ENCODE peak calls at places on chromosomes 7 and 10, in four cellular contexts. One of them, this sample, is unnamed.
A peak's percentile ranks its signal among the peaks of the same experiment; 100 is the strongest.

GRCh38 chr7:149887311-149887710 is 13.5 kb downstream of the ATP6V0E2 start:
- DNase-seq in mammary epithelial cell: no peak
- DNase-seq in MM.1S: no peak
- DNase-seq in fibroblast of lung: no peak
- DNase-seq in this sample: no peak

GRCh38 chr7:104627516-104627915 is 299.1 kb downstream of the LHFPL3 start:
- DNase-seq in mammary epithelial cell: peak; percentile 12
- DNase-seq in MM.1S: peak; percentile 47
- DNase-seq in fibroblast of lung: peak; percentile 2
- DNase-seq in this sample: no peak

GRCh38 chr7:45697576-45698136 is 123.5 kb downstream of the ADCY1 start:
- DNase-seq in mammary epithelial cell: peak; percentile 5
- DNase-seq in MM.1S: no peak
- DNase-seq in fibroblast of lung: peak; percentile 3
- DNase-seq in this sample: peak; percentile 6

GRCh38 chr7:148944935-148945934 is 61.1 kb upstream of the EZH2 start:
- DNase-seq in mammary epithelial cell: no peak
- DNase-seq in MM.1S: no peak
- DNase-seq in fibroblast of lung: peak; percentile 72
- DNase-seq in this sample: no peak

GRCh38 chr7:20651960-20652544 is 36.6 kb downstream of the ABCB5 start:
- DNase-seq in mammary epithelial cell: no peak
- DNase-seq in MM.1S: peak; percentile 23
- DNase-seq in fibroblast of lung: peak; percentile 32
- DNase-seq in this sample: no peak

GRCh38 chr7:149103424-149103823 is 12.9 kb upstream of the ZNF786 start:
- DNase-seq in mammary epithelial cell: no peak
- DNase-seq in MM.1S: no peak
- DNase-seq in fibroblast of lung: no peak
- DNase-seq in this sample: no peak

GRCh38 chr7:129989466-129989865 is 36.7 kb upstream of the UBE2H start:
- DNase-seq in mammary epithelial cell: peak; percentile 24
- DNase-seq in MM.1S: peak; percentile 82
- DNase-seq in fibroblast of lung: no peak
- DNase-seq in this sample: no peak

GRCh38 chr10:118216526-118217035 is 125.5 kb downstream of the FAM204A start:
- DNase-seq in mammary epithelial cell: no peak
- DNase-seq in MM.1S: no peak
- DNase-seq in fibroblast of lung: no peak
- DNase-seq in this sample: no peak

GRCh38 chr7:47581442-47581820 is 480 bp downstream of the TNS3 start:
- DNase-seq in mammary epithelial cell: no peak
- DNase-seq in MM.1S: peak; percentile 23
- DNase-seq in fibroblast of lung: no peak
- DNase-seq in this sample: peak; percentile 80

DNA sequence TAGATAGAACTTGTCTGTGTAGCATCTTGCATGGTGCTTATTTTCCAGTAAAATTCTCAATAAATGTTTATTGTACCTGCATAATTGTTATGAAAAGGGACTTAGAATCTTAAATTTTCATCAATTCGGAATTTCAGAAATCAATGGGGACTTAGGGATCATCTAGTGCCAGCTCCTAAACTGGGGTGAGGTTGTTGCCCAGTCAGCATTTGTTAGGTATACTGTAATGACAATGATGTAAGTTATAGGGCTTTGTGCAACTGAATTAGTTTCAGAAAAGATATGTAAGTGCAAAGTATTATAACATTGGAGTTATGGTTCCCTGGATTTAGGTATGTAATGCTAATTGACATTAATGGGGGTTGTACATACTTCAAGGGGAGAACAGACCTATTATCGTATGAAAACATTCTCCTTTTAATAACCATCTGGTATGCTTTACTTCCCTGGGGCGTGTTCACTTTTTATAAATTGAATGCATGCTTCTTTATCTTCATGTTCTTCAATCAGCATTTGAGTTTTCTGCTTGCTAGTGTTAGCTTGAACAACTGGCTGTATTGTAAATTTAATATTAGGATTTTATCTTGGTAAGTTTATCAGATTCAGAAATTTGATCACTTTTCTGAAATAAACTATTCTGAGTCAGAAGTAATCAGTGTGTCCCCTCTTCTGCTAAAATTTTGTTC is 270.3 kb downstream of the BBS9 start:
- DNase-seq in mammary epithelial cell: no peak
- DNase-seq in MM.1S: no peak
- DNase-seq in fibroblast of lung: no peak
- DNase-seq in this sample: no peak
- TF ChIP-seq CTCF in mammary epithelial cell: no peak
- TF ChIP-seq CTCF in MM.1S: no peak
- TF ChIP-seq CTCF in fibroblast of lung: no peak
- TF ChIP-seq CTCF in this sample: no peak

GRCh38 chr10:7408003-7408493 is 2.8 kb downstream of the SFMBT2 start:
- DNase-seq in mammary epithelial cell: no peak
- DNase-seq in MM.1S: no peak
- DNase-seq in fibroblast of lung: peak; percentile 71
- DNase-seq in this sample: peak; percentile 39
- H3K9ac ChIP-seq in mammary epithelial cell: no peak overlapping the region
- H3K9ac ChIP-seq in MM.1S: peak overlapping the region; percentile 83
- H3K9ac ChIP-seq in fibroblast of lung: peak overlapping the region; percentile 16
- H3K9ac ChIP-seq in this sample: peak overlapping the region; percentile 26

DNA sequence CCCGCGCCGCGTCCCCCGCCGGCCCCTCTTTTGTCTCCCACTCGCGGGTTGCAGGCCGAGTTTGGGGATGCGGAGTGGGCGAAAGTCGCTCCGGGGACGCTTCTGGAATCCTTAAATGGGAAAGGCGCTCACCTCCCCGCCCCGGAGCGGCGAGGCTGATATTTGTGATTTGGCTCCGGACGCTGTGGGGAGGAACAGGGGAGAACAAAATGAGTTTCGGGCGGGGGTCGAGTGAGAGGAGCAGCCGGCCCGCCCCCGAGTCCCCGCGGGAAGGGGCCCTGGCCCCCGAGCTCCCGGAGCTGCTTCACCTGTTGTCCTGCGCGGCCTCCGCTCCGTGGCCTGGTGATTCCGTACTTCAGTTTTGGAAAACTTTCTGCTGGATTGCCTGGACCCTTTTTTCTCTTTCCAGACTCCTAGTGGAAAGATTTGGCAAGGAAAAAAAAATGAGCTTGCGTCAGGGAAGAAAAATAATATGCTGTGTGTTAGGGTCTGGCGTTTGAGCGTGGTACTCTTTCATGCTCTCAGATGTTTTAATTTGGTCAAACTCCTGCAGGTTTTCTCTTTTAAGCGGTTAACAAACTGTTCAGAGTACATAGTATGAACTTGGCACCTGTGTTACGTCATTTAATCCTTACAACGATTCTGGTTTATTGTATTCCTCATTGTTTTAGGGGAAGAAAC is 831 bp downstream of the BMPR1A start:
- DNase-seq in mammary epithelial cell: peak; percentile 51
- DNase-seq in MM.1S: no peak
- DNase-seq in fibroblast of lung: peak; percentile 70
- DNase-seq in this sample: peak; percentile 49
- TF ChIP-seq CTCF in mammary epithelial cell: peak; percentile 16
- TF ChIP-seq CTCF in MM.1S: no peak
- TF ChIP-seq CTCF in fibroblast of lung: peak; percentile 29
- TF ChIP-seq CTCF in this sample: no peak

GRCh38 chr7:26193432-26194206 is 6.9 kb downstream of the HNRNPA2B1 start:
- DNase-seq in mammary epithelial cell: no peak
- DNase-seq in MM.1S: no peak
- DNase-seq in fibroblast of lung: no peak
- DNase-seq in this sample: no peak

GRCh38 chr7:26197153-26198115 is 3.1 kb downstream of the HNRNPA2B1 start:
- DNase-seq in mammary epithelial cell: no peak
- DNase-seq in MM.1S: no peak
- DNase-seq in fibroblast of lung: no peak
- DNase-seq in this sample: no peak

GRCh38 chr7:26195182-26195581 is 5.4 kb downstream of the HNRNPA2B1 start:
- DNase-seq in mammary epithelial cell: no peak
- DNase-seq in MM.1S: no peak
- DNase-seq in fibroblast of lung: no peak
- DNase-seq in this sample: no peak

GRCh38 chr7:26196305-26196704 is 4.2 kb downstream of the HNRNPA2B1 start:
- DNase-seq in mammary epithelial cell: no peak
- DNase-seq in MM.1S: no peak
- DNase-seq in fibroblast of lung: no peak
- DNase-seq in this sample: no peak

DNA sequence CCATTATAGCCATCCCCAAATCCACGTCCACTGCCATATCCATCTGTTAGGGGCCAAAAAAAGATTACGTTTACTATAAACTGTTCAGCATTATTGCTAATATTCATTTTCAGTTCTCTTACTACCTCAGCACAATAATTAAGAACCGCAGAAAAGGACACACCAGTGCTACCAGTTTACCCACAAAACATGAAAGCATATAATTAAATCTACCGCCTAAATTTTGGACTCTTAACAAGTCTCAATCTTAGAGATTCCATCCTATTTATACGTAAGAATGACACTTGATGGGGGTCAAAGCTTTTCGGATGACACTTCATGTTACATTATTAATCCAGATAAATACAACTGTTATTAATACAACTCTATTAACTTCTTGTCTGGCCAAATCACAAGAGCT is 4.7 kb downstream of the HNRNPA2B1 start:
- DNase-seq in mammary epithelial cell: no peak
- DNase-seq in MM.1S: no peak
- DNase-seq in fibroblast of lung: no peak
- DNase-seq in this sample: no peak
- H3K9ac ChIP-seq in mammary epithelial cell: no peak overlapping the region
- H3K9ac ChIP-seq in MM.1S: no peak overlapping the region
- H3K9ac ChIP-seq in fibroblast of lung: no peak overlapping the region
- H3K9ac ChIP-seq in this sample: no peak overlapping the region

GRCh38 chr10:103665439-103665838 is 171.9 kb downstream of the NEURL1 start:
- DNase-seq in mammary epithelial cell: peak; percentile 34
- DNase-seq in MM.1S: no peak
- DNase-seq in fibroblast of lung: no peak
- DNase-seq in this sample: no peak

GRCh38 chr10:103667390-103667789 is 173.9 kb downstream of the NEURL1 start:
- DNase-seq in mammary epithelial cell: no peak
- DNase-seq in MM.1S: no peak
- DNase-seq in fibroblast of lung: peak; percentile 79
- DNase-seq in this sample: no peak

GRCh38 chr10:103663802-103664201 is 170.3 kb downstream of the NEURL1 start:
- DNase-seq in mammary epithelial cell: no peak
- DNase-seq in MM.1S: no peak
- DNase-seq in fibroblast of lung: no peak
- DNase-seq in this sample: no peak

GRCh38 chr10:103666751-103667150 is 173.2 kb downstream of the NEURL1 start:
- DNase-seq in mammary epithelial cell: no peak
- DNase-seq in MM.1S: no peak
- DNase-seq in fibroblast of lung: no peak
- DNase-seq in this sample: no peak

DNA sequence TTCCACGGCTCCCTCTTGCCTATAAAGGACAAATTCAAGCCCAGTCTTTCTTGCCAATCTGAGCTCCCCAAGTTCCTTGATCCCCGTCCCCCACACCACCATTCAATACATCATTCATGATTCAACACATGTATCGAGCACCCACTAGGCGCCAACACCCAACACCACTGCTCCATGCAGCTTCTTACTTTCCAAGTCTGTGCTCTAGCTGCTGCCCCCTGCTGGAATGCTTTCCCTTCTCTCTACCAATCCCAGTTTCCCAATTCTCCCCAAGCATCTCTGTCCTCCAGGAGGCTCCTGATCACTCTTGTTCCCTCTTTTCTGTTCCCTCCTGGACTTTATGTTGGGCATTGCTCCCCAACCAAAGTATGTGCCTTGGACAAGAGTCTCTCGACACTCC is 172.6 kb downstream of the NEURL1 start:
- DNase-seq in mammary epithelial cell: no peak
- DNase-seq in MM.1S: no peak
- DNase-seq in fibroblast of lung: peak; percentile 44
- DNase-seq in this sample: peak; percentile 62
- TF ChIP-seq CTCF in mammary epithelial cell: peak; percentile 40
- TF ChIP-seq CTCF in MM.1S: peak; percentile 34
- TF ChIP-seq CTCF in fibroblast of lung: peak; percentile 56
- TF ChIP-seq CTCF in this sample: no peak

GRCh38 chr10:101841826-101842225 is 1.8 kb downstream of the KCNIP2 start:
- DNase-seq in mammary epithelial cell: no peak
- DNase-seq in MM.1S: no peak
- DNase-seq in fibroblast of lung: no peak
- DNase-seq in this sample: no peak

GRCh38 chr10:101840741-101841453 is 2.7 kb downstream of the KCNIP2 start:
- DNase-seq in mammary epithelial cell: peak; percentile 64
- DNase-seq in MM.1S: peak; percentile 83
- DNase-seq in fibroblast of lung: peak; percentile 83
- DNase-seq in this sample: peak; percentile 81

GRCh38 chr10:101845903-101846302 is 2.3 kb upstream of the KCNIP2 start:
- DNase-seq in mammary epithelial cell: no peak
- DNase-seq in MM.1S: no peak
- DNase-seq in fibroblast of lung: no peak
- DNase-seq in this sample: no peak

GRCh38 chr10:101840102-101840684 is 3.4 kb downstream of the KCNIP2 start:
- DNase-seq in mammary epithelial cell: peak; percentile 24
- DNase-seq in MM.1S: no peak
- DNase-seq in fibroblast of lung: peak; percentile 41
- DNase-seq in this sample: no peak

GRCh38 chr10:101843032-101843991 is at the start of gene KCNIP2:
- DNase-seq in mammary epithelial cell: no peak
- DNase-seq in MM.1S: no peak
- DNase-seq in fibroblast of lung: no peak
- DNase-seq in this sample: no peak
- H3K9ac ChIP-seq in mammary epithelial cell: no peak within 1 kb of the TSS
- H3K9ac ChIP-seq in MM.1S: no peak within 1 kb of the TSS
- H3K9ac ChIP-seq in fibroblast of lung: no peak within 1 kb of the TSS
- H3K9ac ChIP-seq in this sample: no peak within 1 kb of the TSS

GRCh38 chr10:79346388-79347225 is 662 bp upstream of the PPIF start:
- DNase-seq in mammary epithelial cell: no peak
- DNase-seq in MM.1S: no peak
- DNase-seq in fibroblast of lung: no peak
- DNase-seq in this sample: peak; percentile 21

GRCh38 chr10:79344502-79345195 is 2.6 kb upstream of the PPIF start:
- DNase-seq in mammary epithelial cell: no peak
- DNase-seq in MM.1S: peak; percentile 40
- DNase-seq in fibroblast of lung: no peak
- DNase-seq in this sample: no peak

GRCh38 chr10:79347226-79347893 is at the start of gene PPIF:
- DNase-seq in mammary epithelial cell: peak; percentile 88
- DNase-seq in MM.1S: peak; percentile 94
- DNase-seq in fibroblast of lung: peak; percentile 90
- DNase-seq in this sample: peak; percentile 95

GRCh38 chr10:79346012-79346340 is 1.3 kb upstream of the PPIF start:
- DNase-seq in mammary epithelial cell: no peak
- DNase-seq in MM.1S: no peak
- DNase-seq in fibroblast of lung: no peak
- DNase-seq in this sample: peak; percentile 13

GRCh38 chr10:79345241-79346011 is 1.8 kb upstream of the PPIF start:
- DNase-seq in mammary epithelial cell: no peak
- DNase-seq in MM.1S: no peak
- DNase-seq in fibroblast of lung: no peak
- DNase-seq in this sample: peak; percentile 17
- TF ChIP-seq CTCF in mammary epithelial cell: no peak
- TF ChIP-seq CTCF in MM.1S: no peak
- TF ChIP-seq CTCF in fibroblast of lung: no peak
- TF ChIP-seq CTCF in this sample: no peak

This sample was measured in colonic mucosa.